ENCODE peak calls at places on chromosomes 6 and 20, in five cellular contexts. L is fibroblast of lung, G is kidney epithelial cell, C is colonic mucosa, U is IMR-90. I is an unnamed sample.

GRCh38 chr6:152478377-152479010 is 158.7 kb downstream of the SYNE1 start:
- DNase-seq in L (no peak), C (no peak), U (no peak), G (no peak), I (no peak)

GRCh38 chr20:58146081-58146734 is 82.2 kb downstream of the ANKRD60 start:
- DNase-seq in U (no peak), L (no peak), C (no peak), G (no peak), I (no peak)

GRCh38 chr6:87714093-87714809 is 12.2 kb upstream of the AKIRIN2 start:
- DNase-seq in L (peak), G (peak), U (peak), C (no peak), I (peak)

GRCh38 chr6:150539568-150539967 is 60.1 kb upstream of the PLEKHG1 start:
- DNase-seq in U (no peak), G (no peak), C (no peak), L (no peak), I (no peak)

GRCh38 chr6:107330190-107330589 is 129.2 kb downstream of the PDSS2 start:
- DNase-seq in G (no peak), L (no peak), U (no peak), C (no peak), I (no peak)

GRCh38 chr20:37072293-37073196 is 23.3 kb downstream of the RBL1 start:
- DNase-seq in U (no peak), G (no peak), L (no peak), C (no peak), I (no peak)

GRCh38 chr20:36092424-36093024 is 62.0 kb upstream of the EPB41L1 start:
- DNase-seq in L (peak), U (no peak), C (no peak), G (no peak), I (no peak)

GRCh38 chr20:35012227-35013069 is 56.8 kb downstream of the MYH7B start:
- DNase-seq in C (no peak), L (no peak), G (no peak), U (no peak), I (no peak)

GRCh38 chr20:46139243-46139889 is 21.3 kb downstream of the CD40 start:
- DNase-seq in U (no peak), G (no peak), L (no peak), C (no peak), I (no peak)

GRCh38 chr6:22667855-22668254 is 98.5 kb downstream of the HDGFL1 start:
- DNase-seq in G (no peak), L (no peak), C (no peak), U (no peak), I (no peak)

GRCh38 chr6:125271486-125272159 is 30.1 kb downstream of the HDDC2 start:
- DNase-seq in C (no peak), G (no peak), L (no peak), U (no peak), I (no peak)

GRCh38 chr6:28597217-28597835 is 71.6 kb downstream of the GPX5 start:
- DNase-seq in G (no peak), U (peak), L (peak), C (no peak), I (no peak)

GRCh38 chr6:137134483-137134882 is 39.0 kb downstream of the IL22RA2 start:
- DNase-seq in C (no peak), G (no peak), U (no peak), L (no peak), I (no peak)

GRCh38 chr20:14415492-14415891 is 78.1 kb upstream of the FLRT3 start:
- DNase-seq in G (no peak), L (no peak), U (no peak), C (no peak), I (peak)

GRCh38 chr6:16059496-16059895 is 69.4 kb upstream of the MYLIP start:
- DNase-seq in G (no peak), L (no peak), C (no peak), U (no peak), I (no peak)

GRCh38 chr20:24747015-24747712 is 201.9 kb upstream of the CST7 start:
- DNase-seq in U (no peak), L (no peak), G (no peak), C (no peak), I (no peak)

GRCh38 chr6:44800171-44800671 is 412.7 kb downstream of the CDC5L start:
- DNase-seq in C (no peak), L (peak), U (peak), G (peak), I (peak)

GRCh38 chr20:43941476-43942212 is 27.0 kb downstream of the TOX2 start:
- DNase-seq in U (peak), L (peak), G (no peak), C (peak), I (no peak)

GRCh38 chr6:157240059-157240959 is 83.0 kb downstream of the TMEM242 start:
- DNase-seq in L (peak), C (peak), G (no peak), U (peak), I (no peak)

GRCh38 chr6:56528412-56528841 is 114.3 kb downstream of the DST start:
- DNase-seq in G (peak), U (peak), L (peak), C (no peak), I (no peak)

GRCh38 chr6:4935981-4936680 is 67.7 kb downstream of the RPP40 start:
- DNase-seq in L (no peak), G (no peak), C (no peak), U (no peak), I (no peak)

GRCh38 chr6:144063744-144064401 is 31.5 kb downstream of the SF3B5 start:
- DNase-seq in U (no peak), G (no peak), L (peak), C (peak), I (no peak)

GRCh38 chr6:73227606-73228255 is 2.4 kb upstream of the KHDC1L start:
- DNase-seq in C (no peak), G (no peak), U (no peak), L (no peak), I (no peak)

GRCh38 chr6:31729979-31730630 is 1.0 kb upstream of the DDAH2 start:
- DNase-seq in L (peak), C (peak), U (peak), G (no peak), I (no peak)

GRCh38 chr6:105135907-105136432 is 43.8 kb downstream of the POPDC3 start:
- DNase-seq in G (no peak), C (no peak), L (peak), U (peak), I (no peak)

GRCh38 chr6:68559052-68559451 is 76.0 kb upstream of the ADGRB3 start:
- DNase-seq in U (no peak), L (no peak), G (no peak), C (no peak), I (peak)

GRCh38 chr20:41171736-41172295 is 34.5 kb downstream of the PLCG1 start:
- DNase-seq in L (no peak), U (no peak), C (peak), G (no peak), I (no peak)

GRCh38 chr20:51752343-51752951 is 15.7 kb downstream of the ATP9A start:
- DNase-seq in U (peak), G (no peak), L (peak), C (no peak), I (peak)

GRCh38 chr6:89145461-89145961 is 344 bp upstream of the PM20D2 start:
- DNase-seq in G (no peak), C (no peak), U (peak), L (peak), I (no peak)

GRCh38 chr6:167079853-167080297 is 43.0 kb upstream of the CCR6 start:
- DNase-seq in L (no peak), C (no peak), G (no peak), U (no peak), I (no peak)

GRCh38 chr6:56757585-56757984 is 114.9 kb upstream of the DST start:
- DNase-seq in C (peak), U (peak), G (no peak), L (peak), I (no peak)

GRCh38 chr6:45494734-45495133 is 117.0 kb upstream of the SUPT3H start:
- DNase-seq in U (no peak), L (no peak), G (no peak), C (no peak), I (no peak)

GRCh38 chr6:106731144-106731842 is 101.9 kb downstream of the QRSL1 start:
- DNase-seq in C (peak), U (no peak), L (no peak), G (peak), I (no peak)

GRCh38 chr20:63738687-63739128 is 868 bp upstream of the SLC2A4RG start:
- DNase-seq in G (no peak), U (no peak), C (peak), L (peak), I (no peak)

GRCh38 chr6:112951829-112952228 is 604.7 kb downstream of the RFPL4B start:
- DNase-seq in C (no peak), G (no peak), U (no peak), L (no peak), I (peak)

GRCh38 chr20:10443936-10444335 is 8.8 kb downstream of the SLX4IP start:
- DNase-seq in C (no peak), U (no peak), G (no peak), L (no peak), I (no peak)

GRCh38 chr20:10449270-10449669 is 14.2 kb downstream of the SLX4IP start:
- DNase-seq in G (no peak), U (no peak), L (no peak), C (no peak), I (no peak)

GRCh38 chr20:10445758-10446157 is 10.7 kb downstream of the SLX4IP start:
- DNase-seq in G (no peak), L (no peak), C (no peak), U (no peak), I (no peak)

GRCh38 chr20:10448270-10449156 is 13.4 kb downstream of the SLX4IP start:
- DNase-seq in U (peak), L (peak), G (no peak), C (no peak), I (no peak)

GRCh38 chr20:10447028-10447427 is 11.9 kb downstream of the SLX4IP start:
- DNase-seq in U (peak), G (no peak), C (peak), L (peak), I (peak)
- H3K4me3 ChIP-seq in U (no peak), G (no peak), C (no peak), L (peak), I (no peak)

DNA sequence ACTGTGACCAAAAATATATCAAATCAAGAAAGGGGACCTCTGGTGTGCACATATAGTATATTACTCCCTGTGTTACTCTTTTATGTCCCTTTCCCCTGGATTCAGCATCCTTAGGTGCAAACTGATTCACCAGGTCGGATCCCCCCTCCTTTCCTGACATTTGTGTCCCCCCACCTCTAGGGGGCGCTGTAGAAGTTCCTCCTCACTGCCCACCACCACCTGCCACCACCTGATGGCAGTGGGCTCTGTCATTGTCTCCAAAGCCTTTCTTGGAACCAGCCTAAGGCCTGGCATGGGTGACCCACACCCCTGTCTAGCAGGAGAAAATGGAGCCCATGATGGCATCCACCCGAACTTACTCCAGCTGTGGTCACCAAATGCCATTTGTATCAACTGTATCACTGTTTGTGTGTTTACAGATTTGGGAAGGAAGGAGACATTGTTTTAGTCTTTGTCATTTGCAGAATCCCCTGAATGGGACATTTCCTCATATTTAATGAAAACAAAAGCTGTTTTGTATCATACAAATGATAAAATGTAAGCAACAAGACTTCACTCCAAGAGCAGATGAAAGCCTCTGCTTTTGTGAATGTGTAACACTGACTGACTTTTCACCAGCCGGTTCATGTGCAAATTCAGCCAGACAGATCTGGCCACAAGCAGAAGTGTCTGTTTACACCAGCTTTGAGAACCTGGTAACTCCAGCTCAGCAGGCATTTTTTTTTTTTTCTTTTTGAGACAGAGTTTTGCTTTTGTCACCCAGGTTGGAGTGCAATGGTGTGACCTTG is 66.2 kb downstream of the ARMC2 start:
- DNase-seq in C (no peak), U (peak), G (no peak), L (no peak), I (no peak)
- TF ChIP-seq CTCF in C (peak), U (peak), G (peak), L (peak), I (peak)

GRCh38 chr20:50744143-50744792 is 12.9 kb downstream of the PARD6B start:
- DNase-seq in L (peak), U (peak), C (peak), G (no peak), I (peak)
- H3K4me3 ChIP-seq in L (no peak), U (no peak), C (no peak), G (no peak), I (no peak)

GRCh38 chr20:42553374-42553773 is 636.3 kb downstream of the PTPRT start:
- DNase-seq in G (no peak), U (no peak), L (no peak), C (no peak), I (no peak)

GRCh38 chr20:42544926-42545325 is 644.8 kb downstream of the PTPRT start:
- DNase-seq in U (no peak), C (no peak), L (no peak), G (no peak), I (no peak)

DNA sequence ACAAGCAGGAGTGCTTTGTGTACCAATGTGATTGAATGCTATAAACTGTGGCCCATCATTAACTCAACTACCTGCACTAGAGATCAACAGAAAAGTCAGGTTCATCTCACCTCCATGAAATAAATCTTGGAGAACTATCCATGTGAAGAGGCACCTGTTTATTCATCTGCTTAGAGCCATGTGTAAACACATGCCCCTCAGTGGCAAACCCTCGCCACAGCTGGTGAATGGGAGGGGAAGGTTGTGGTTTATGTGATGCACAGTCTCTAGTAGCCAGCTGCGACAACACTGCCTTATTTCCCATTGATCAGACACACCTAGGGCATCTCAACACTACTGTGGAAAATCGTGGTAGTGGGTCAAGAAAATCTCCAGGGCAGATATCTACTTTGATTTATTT is 640.2 kb downstream of the PTPRT start:
- DNase-seq in C (no peak), G (no peak), U (no peak), L (no peak), I (no peak)
- TF ChIP-seq CTCF in C (no peak), G (no peak), U (no peak), L (no peak), I (no peak)

GRCh38 chr6:24565196-24565595 is 70.4 kb downstream of the ALDH5A1 start:
- DNase-seq in U (no peak), L (no peak), C (no peak), G (no peak), I (no peak)
- H3K4me3 ChIP-seq in U (no peak), L (no peak), C (no peak), G (no peak), I (no peak)

DNA sequence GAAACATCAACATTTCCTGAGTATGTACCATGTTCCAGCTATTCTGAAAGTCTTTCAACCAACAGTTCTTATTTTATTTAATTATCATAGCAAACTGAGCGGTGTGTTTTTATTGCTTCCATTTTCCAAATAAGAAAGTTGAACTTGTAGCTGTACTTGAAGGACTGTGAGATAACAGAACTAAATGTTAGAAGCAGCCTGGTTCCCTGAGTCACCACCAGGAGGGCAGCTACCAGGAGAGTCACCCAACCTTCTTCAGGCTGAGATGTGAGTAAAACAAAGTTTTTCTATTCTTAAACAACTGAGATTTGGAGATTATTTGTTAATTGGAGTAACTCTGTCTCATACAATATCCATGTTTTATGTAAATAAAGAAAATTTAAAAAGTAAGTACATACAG is 403.4 kb downstream of the PKHD1 start:
- DNase-seq in C (no peak), U (no peak), G (no peak), L (no peak), I (no peak)
- TF ChIP-seq CTCF in C (no peak), U (no peak), G (no peak), L (no peak), I (no peak)

GRCh38 chr20:12090920-12091319 is 173.2 kb downstream of the BTBD3 start:
- DNase-seq in U (no peak), L (no peak), G (no peak), C (no peak), I (no peak)

GRCh38 chr20:12093062-12093796 is 175.5 kb downstream of the BTBD3 start:
- DNase-seq in U (no peak), G (peak), C (no peak), L (no peak), I (no peak)

GRCh38 chr20:12098411-12098810 is 180.7 kb downstream of the BTBD3 start:
- DNase-seq in C (peak), U (no peak), G (no peak), L (no peak), I (no peak)

DNA sequence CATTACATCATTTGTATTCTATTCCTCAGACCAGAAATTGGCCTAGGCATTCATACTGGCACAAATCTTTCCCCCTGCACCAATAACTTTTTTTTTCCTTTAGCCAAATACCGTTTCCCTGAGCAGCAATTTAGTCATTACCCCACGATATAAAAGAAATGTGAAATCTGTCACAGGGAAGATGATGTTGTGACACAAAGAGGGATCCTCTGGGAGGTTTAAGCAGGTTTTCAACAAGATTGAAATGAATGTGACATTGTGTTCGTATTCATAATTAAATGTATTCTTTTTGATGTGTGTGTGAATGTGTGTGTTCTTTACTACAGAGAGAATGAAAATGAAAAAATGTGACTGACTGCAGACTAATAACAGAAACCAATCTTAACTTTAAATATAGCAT is 177.5 kb downstream of the BTBD3 start:
- DNase-seq in U (no peak), L (no peak), C (no peak), G (no peak), I (no peak)
- H3K4me3 ChIP-seq in U (no peak), L (no peak), C (no peak), G (no peak), I (no peak)

DNA sequence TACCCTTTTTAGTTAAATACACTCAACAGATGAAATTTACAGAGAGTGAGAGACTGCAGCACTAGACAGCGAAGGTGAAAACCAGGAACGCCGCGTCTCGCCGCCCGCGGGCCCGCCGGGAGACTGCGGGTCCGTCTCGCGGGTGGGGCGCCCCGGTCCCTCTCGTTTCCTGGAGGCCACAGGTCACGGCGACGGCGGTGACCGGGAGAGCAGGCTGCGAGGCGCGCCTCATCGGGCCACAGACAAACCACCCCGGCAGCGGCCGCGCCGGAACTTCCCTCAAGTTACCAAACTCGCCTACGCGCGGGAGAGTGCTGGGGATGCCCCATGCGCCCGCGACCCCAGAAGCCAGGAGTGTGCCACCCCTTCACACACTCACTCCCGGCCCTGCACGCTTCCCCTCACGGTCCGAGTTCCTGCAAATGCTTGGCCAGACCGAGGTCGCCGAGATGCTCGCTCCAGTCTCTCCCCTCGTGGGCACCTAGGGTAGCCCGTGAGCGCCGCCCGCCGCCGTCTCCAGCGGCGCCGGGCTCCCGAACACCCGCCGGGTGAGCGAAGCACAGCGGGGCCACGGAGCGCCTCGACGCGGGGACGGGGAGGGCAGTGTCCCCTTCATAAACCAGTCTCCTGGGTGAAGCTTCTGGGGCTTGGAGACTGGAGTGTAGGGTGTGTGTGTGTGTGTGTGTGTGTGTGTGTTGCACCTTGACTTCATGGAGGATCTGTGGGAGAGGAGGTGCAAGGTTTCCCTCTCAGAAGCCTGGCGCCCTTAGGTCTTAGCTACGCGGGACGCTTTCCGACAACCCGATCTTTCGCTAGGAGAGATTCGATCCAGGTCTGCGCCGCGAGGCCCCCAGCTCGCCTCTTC is 1.4 kb downstream of the BACH2 start:
- DNase-seq in C (peak), L (peak), G (no peak), U (peak), I (no peak)
- TF ChIP-seq CTCF in C (no peak), L (peak), G (peak), U (peak), I (peak)